ENCODE peak calls at places on chromosomes 4 and X, in seven cellular contexts. J, X, E, Q, P, A and G are unnamed samples.

GRCh38 chr4:26069218-26069617 is 155.2 kb downstream of the SMIM20 start:
- DNase-seq in J (no peak), X (peak), E (peak), Q (no peak), P (no peak), A (no peak), G (no peak)

GRCh38 chrX:1393871-1394615 is 2.1 kb upstream of the SLC25A6 start:
- DNase-seq in J (no peak), X (no peak), E (no peak), Q (peak), P (no peak), A (no peak), G (no peak)

GRCh38 chr4:116839826-116840225 is 245.6 kb downstream of the TRAM1L1 start:
- DNase-seq in J (no peak), X (no peak), E (no peak), Q (no peak), P (no peak), A (no peak), G (no peak)

GRCh38 chr4:14681330-14681729 is 321.0 kb upstream of the CPEB2 start:
- DNase-seq in J (no peak), X (no peak), E (no peak), Q (no peak), P (no peak), A (no peak), G (no peak)

GRCh38 chr4:52643846-52644245 is 15.3 kb downstream of the USP46 start:
- DNase-seq in J (no peak), X (peak), E (peak), Q (peak), P (no peak), A (peak), G (no peak)

GRCh38 chr4:163558539-163559044 is 64.1 kb downstream of the TMA16 start:
- DNase-seq in J (no peak), X (no peak), E (no peak), Q (no peak), P (no peak), A (no peak), G (no peak)

GRCh38 chr4:24840362-24840761 is 45.0 kb downstream of the SOD3 start:
- DNase-seq in J (no peak), X (no peak), E (no peak), Q (no peak), P (no peak), A (no peak), G (no peak)

GRCh38 chr4:3657917-3658913 is 108.0 kb upstream of the ADRA2C start:
- DNase-seq in J (no peak), X (peak), E (peak), Q (no peak), P (no peak), A (peak), G (peak)

GRCh38 chr4:28966982-28967381 is 1753.2 kb upstream of the PCDH7 start:
- DNase-seq in J (no peak), X (no peak), E (peak), Q (no peak), P (no peak), A (no peak), G (no peak)

GRCh38 chr4:167622481-167623240 is 388.4 kb upstream of the SPOCK3 start:
- DNase-seq in J (no peak), X (peak), E (peak), Q (peak), P (peak), A (peak), G (peak)

GRCh38 chr4:158610790-158611189 is 60.9 kb downstream of the C4orf46 start:
- DNase-seq in J (no peak), X (peak), E (peak), Q (no peak), P (no peak), A (no peak), G (no peak)

GRCh38 chrX:55488559-55489314 is 911 bp downstream of the USP51 start:
- DNase-seq in J (peak), X (peak), E (peak), Q (peak), P (peak), A (peak), G (no peak)

GRCh38 chr4:24763631-24764302 is 31.6 kb upstream of the SOD3 start:
- DNase-seq in J (no peak), X (peak), E (peak), Q (no peak), P (no peak), A (peak), G (no peak)

GRCh38 chrX:40090050-40090804 is 7.5 kb downstream of the BCOR start:
- DNase-seq in J (no peak), X (peak), E (no peak), Q (peak), P (no peak), A (no peak), G (no peak)

GRCh38 chr4:151455212-151455611 is 46.2 kb downstream of the FHIP1A start:
- DNase-seq in J (no peak), X (no peak), E (no peak), Q (no peak), P (no peak), A (no peak), G (no peak)
- TF ChIP-seq CTCF in J (no peak), X (no peak), E (no peak), Q (no peak), P (no peak), A (no peak), G (no peak)

DNA sequence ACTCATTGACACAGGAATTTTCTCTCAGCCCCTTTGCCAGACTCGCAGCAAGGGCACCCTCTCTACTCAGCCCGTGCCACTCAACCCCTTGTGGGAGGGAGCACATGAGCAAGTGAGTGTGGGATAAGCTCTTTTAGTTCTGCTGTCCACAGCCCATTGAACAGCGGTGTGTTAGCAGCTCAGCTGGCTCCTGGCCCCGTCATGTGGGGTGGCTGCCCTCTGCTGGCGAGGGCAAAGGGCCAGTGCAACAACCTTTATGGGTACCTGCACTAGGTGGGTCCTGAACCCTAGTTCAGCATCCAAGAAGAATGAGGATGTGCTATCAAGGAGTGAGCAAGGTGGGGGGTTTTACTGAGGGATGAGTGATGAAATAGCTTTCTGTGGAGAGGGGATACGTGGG is 85.0 kb upstream of the ZNF81 start:
- DNase-seq in J (no peak), X (peak), E (no peak), Q (peak), P (no peak), A (peak), G (no peak)
- TF ChIP-seq CTCF in J (no peak), X (peak), E (peak), Q (no peak), P (peak), A (peak), G (peak)

GRCh38 chrX:54444752-54445151 is 4.5 kb downstream of the TSR2 start:
- DNase-seq in J (no peak), X (no peak), E (no peak), Q (no peak), P (no peak), A (no peak), G (no peak)

GRCh38 chrX:54435121-54435520 is 5.1 kb upstream of the TSR2 start:
- DNase-seq in J (no peak), X (no peak), E (no peak), Q (no peak), P (no peak), A (no peak), G (no peak)

GRCh38 chrX:54446084-54446483 is 5.9 kb downstream of the TSR2 start:
- DNase-seq in J (no peak), X (no peak), E (no peak), Q (no peak), P (no peak), A (no peak), G (no peak)

GRCh38 chrX:54442790-54443189 is 2.6 kb downstream of the TSR2 start:
- DNase-seq in J (no peak), X (no peak), E (no peak), Q (no peak), P (no peak), A (no peak), G (no peak)

GRCh38 chrX:54439967-54440871 is at the start of gene TSR2:
- DNase-seq in J (peak), X (peak), E (peak), Q (peak), P (peak), A (peak), G (peak)
- TF ChIP-seq CTCF in J (no peak), X (peak), E (peak), Q (no peak), P (peak), A (peak), G (no peak)

GRCh38 chr4:145775406-145775805 is 95.5 kb downstream of the C4orf51 start:
- DNase-seq in J (no peak), X (no peak), E (no peak), Q (no peak), P (no peak), A (no peak), G (no peak)
- TF ChIP-seq CTCF in J (no peak), X (no peak), E (no peak), Q (no peak), P (no peak), A (no peak), G (no peak)

GRCh38 chrX:150365051-150365952 is 2.2 kb downstream of the MAMLD1 start:
- DNase-seq in J (no peak), X (peak), E (peak), Q (peak), P (peak), A (peak), G (no peak)
- TF ChIP-seq CTCF in J (peak), X (peak), E (peak), Q (peak), P (peak), A (peak), G (peak)

GRCh38 chr4:140047017-140047640 is 106.9 kb downstream of the MAML3 start:
- DNase-seq in J (no peak), X (no peak), E (no peak), Q (peak), P (no peak), A (no peak), G (no peak)

GRCh38 chr4:140049924-140050681 is 103.9 kb downstream of the MAML3 start:
- DNase-seq in J (no peak), X (peak), E (peak), Q (no peak), P (no peak), A (peak), G (no peak)

GRCh38 chr4:140047781-140048180 is 106.2 kb downstream of the MAML3 start:
- DNase-seq in J (no peak), X (no peak), E (no peak), Q (no peak), P (no peak), A (no peak), G (no peak)

GRCh38 chr4:140048419-140049022 is 105.5 kb downstream of the MAML3 start:
- DNase-seq in J (no peak), X (no peak), E (no peak), Q (no peak), P (no peak), A (no peak), G (no peak)

GRCh38 chr4:140049024-140049923 is 104.7 kb downstream of the MAML3 start:
- DNase-seq in J (no peak), X (peak), E (peak), Q (peak), P (no peak), A (peak), G (no peak)
- TF ChIP-seq CTCF in J (no peak), X (no peak), E (no peak), Q (no peak), P (no peak), A (no peak), G (no peak)

GRCh38 chrX:113947548-113947947 is 636.3 kb upstream of the HTR2C start:
- DNase-seq in J (no peak), X (peak), E (no peak), Q (no peak), P (no peak), A (no peak), G (no peak)
- TF ChIP-seq CTCF in J (no peak), X (no peak), E (no peak), Q (no peak), P (peak), A (no peak), G (no peak)

GRCh38 chr4:48686369-48686768 is 93.7 kb downstream of the FRYL start:
- DNase-seq in J (no peak), X (no peak), E (no peak), Q (no peak), P (no peak), A (no peak), G (no peak)

GRCh38 chr4:48687313-48687712 is 92.8 kb downstream of the FRYL start:
- DNase-seq in J (no peak), X (no peak), E (no peak), Q (no peak), P (no peak), A (no peak), G (no peak)

GRCh38 chr4:48683784-48684666 is 96.1 kb downstream of the FRYL start:
- DNase-seq in J (no peak), X (no peak), E (no peak), Q (no peak), P (no peak), A (no peak), G (no peak)

GRCh38 chr4:48680848-48681568 is 99.1 kb downstream of the FRYL start:
- DNase-seq in J (no peak), X (no peak), E (no peak), Q (no peak), P (no peak), A (no peak), G (no peak)

GRCh38 chr4:48681856-48682255 is 98.2 kb downstream of the FRYL start:
- DNase-seq in J (no peak), X (peak), E (peak), Q (no peak), P (no peak), A (peak), G (no peak)
- TF ChIP-seq CTCF in J (no peak), X (peak), E (peak), Q (no peak), P (no peak), A (peak), G (peak)